ENCODE peak calls at places on chromosomes 3 and 15, in six cellular contexts. One of them, this sample, is unnamed. For H3K36me3, the result is how much of the 10 kb centered on the place peaks cover.

GRCh38 chr3:136078421-136079364 is 113.2 kb downstream of the PPP2R3A start:
- DNase-seq in GM23248: peak
- DNase-seq in fibroblast of lung: peak
- DNase-seq in PC-3: peak
- DNase-seq in neural progenitor cell: no peak
- DNase-seq in HCT116: no peak
- DNase-seq in this sample: no peak

GRCh38 chr15:42593143-42593542 is 17.7 kb downstream of the STARD9 start:
- DNase-seq in HCT116: no peak
- DNase-seq in neural progenitor cell: no peak
- DNase-seq in PC-3: no peak
- DNase-seq in GM23248: peak
- DNase-seq in fibroblast of lung: no peak
- DNase-seq in this sample: no peak

GRCh38 chr15:67133738-67134576 is 68.6 kb downstream of the SMAD3 start:
- DNase-seq in fibroblast of lung: no peak
- DNase-seq in HCT116: no peak
- DNase-seq in PC-3: no peak
- DNase-seq in neural progenitor cell: peak
- DNase-seq in GM23248: peak
- DNase-seq in this sample: no peak

GRCh38 chr3:152128356-152128755 is 140.4 kb upstream of the MBNL1 start:
- DNase-seq in fibroblast of lung: no peak
- DNase-seq in HCT116: no peak
- DNase-seq in neural progenitor cell: no peak
- DNase-seq in PC-3: no peak
- DNase-seq in GM23248: no peak
- DNase-seq in this sample: no peak

GRCh38 chr15:61197187-61197586 is 31.9 kb downstream of the RORA start:
- DNase-seq in HCT116: no peak
- DNase-seq in PC-3: no peak
- DNase-seq in fibroblast of lung: no peak
- DNase-seq in GM23248: no peak
- DNase-seq in neural progenitor cell: no peak
- DNase-seq in this sample: no peak

GRCh38 chr15:99100245-99101173 is 4.4 kb upstream of the SYNM start:
- DNase-seq in PC-3: peak
- DNase-seq in HCT116: peak
- DNase-seq in GM23248: peak
- DNase-seq in neural progenitor cell: peak
- DNase-seq in fibroblast of lung: peak
- DNase-seq in this sample: peak

GRCh38 chr3:186705882-186706780 is 11.0 kb upstream of the KNG1 start:
- DNase-seq in PC-3: no peak
- DNase-seq in HCT116: no peak
- DNase-seq in fibroblast of lung: no peak
- DNase-seq in neural progenitor cell: no peak
- DNase-seq in GM23248: no peak
- DNase-seq in this sample: peak

GRCh38 chr3:190238871-190239270 is 83.4 kb downstream of the CLDN1 start:
- DNase-seq in PC-3: no peak
- DNase-seq in fibroblast of lung: no peak
- DNase-seq in HCT116: no peak
- DNase-seq in neural progenitor cell: no peak
- DNase-seq in GM23248: no peak
- DNase-seq in this sample: no peak

GRCh38 chr15:26460165-26460564 is 312.7 kb downstream of the GABRB3 start:
- DNase-seq in fibroblast of lung: no peak
- DNase-seq in GM23248: no peak
- DNase-seq in HCT116: no peak
- DNase-seq in PC-3: no peak
- DNase-seq in neural progenitor cell: no peak
- DNase-seq in this sample: no peak

GRCh38 chr15:66566963-66567531 is 1.2 kb upstream of the LCTL start:
- DNase-seq in GM23248: peak
- DNase-seq in fibroblast of lung: peak
- DNase-seq in neural progenitor cell: peak
- DNase-seq in PC-3: peak
- DNase-seq in HCT116: peak
- DNase-seq in this sample: peak

GRCh38 chr3:40597441-40597840 is 72.7 kb downstream of the ZNF621 start:
- DNase-seq in fibroblast of lung: no peak
- DNase-seq in PC-3: peak
- DNase-seq in GM23248: peak
- DNase-seq in HCT116: no peak
- DNase-seq in neural progenitor cell: no peak
- DNase-seq in this sample: no peak

GRCh38 chr3:120102674-120103073 is 8.4 kb upstream of the GSK3B start:
- DNase-seq in fibroblast of lung: no peak
- DNase-seq in HCT116: no peak
- DNase-seq in neural progenitor cell: no peak
- DNase-seq in GM23248: no peak
- DNase-seq in PC-3: peak
- DNase-seq in this sample: no peak

GRCh38 chr15:32042269-32042996 is 12.1 kb downstream of the CHRNA7 start:
- DNase-seq in fibroblast of lung: no peak
- DNase-seq in HCT116: peak
- DNase-seq in GM23248: peak
- DNase-seq in neural progenitor cell: no peak
- DNase-seq in PC-3: peak
- DNase-seq in this sample: no peak

GRCh38 chr3:105137911-105138310 is 228.8 kb upstream of the ALCAM start:
- DNase-seq in neural progenitor cell: no peak
- DNase-seq in GM23248: no peak
- DNase-seq in fibroblast of lung: no peak
- DNase-seq in HCT116: no peak
- DNase-seq in PC-3: no peak
- DNase-seq in this sample: no peak

GRCh38 chr15:80440024-80440423 is 35.8 kb downstream of the ARNT2 start:
- DNase-seq in fibroblast of lung: no peak
- DNase-seq in GM23248: no peak
- DNase-seq in neural progenitor cell: no peak
- DNase-seq in HCT116: no peak
- DNase-seq in PC-3: no peak
- DNase-seq in this sample: no peak

GRCh38 chr3:111484666-111485065 is 57.3 kb upstream of the CD96 start:
- DNase-seq in PC-3: no peak
- DNase-seq in GM23248: peak
- DNase-seq in HCT116: peak
- DNase-seq in neural progenitor cell: no peak
- DNase-seq in fibroblast of lung: peak
- DNase-seq in this sample: no peak

GRCh38 chr15:44286814-44287555 is 1.5 kb upstream of the GOLM2 start:
- DNase-seq in HCT116: no peak
- DNase-seq in neural progenitor cell: no peak
- DNase-seq in GM23248: peak
- DNase-seq in PC-3: peak
- DNase-seq in fibroblast of lung: peak
- DNase-seq in this sample: no peak

GRCh38 chr3:4633078-4634004 is 140.2 kb downstream of the ITPR1 start:
- DNase-seq in fibroblast of lung: peak
- DNase-seq in PC-3: peak
- DNase-seq in GM23248: peak
- DNase-seq in neural progenitor cell: peak
- DNase-seq in HCT116: peak
- DNase-seq in this sample: peak

GRCh38 chr3:74347563-74348268 is 266.7 kb downstream of the CNTN3 start:
- DNase-seq in PC-3: no peak
- DNase-seq in HCT116: no peak
- DNase-seq in GM23248: no peak
- DNase-seq in fibroblast of lung: no peak
- DNase-seq in neural progenitor cell: no peak
- DNase-seq in this sample: no peak

GRCh38 chr3:71039332-71039731 is 544.2 kb downstream of the FOXP1 start:
- DNase-seq in PC-3: no peak
- DNase-seq in HCT116: no peak
- DNase-seq in fibroblast of lung: no peak
- DNase-seq in GM23248: no peak
- DNase-seq in neural progenitor cell: no peak
- DNase-seq in this sample: no peak

GRCh38 chr15:28021281-28022039 is 77.7 kb downstream of the OCA2 start:
- DNase-seq in GM23248: peak
- DNase-seq in fibroblast of lung: peak
- DNase-seq in HCT116: peak
- DNase-seq in PC-3: peak
- DNase-seq in neural progenitor cell: peak
- DNase-seq in this sample: peak

GRCh38 chr15:35540885-35541284 is 5.1 kb downstream of the DPH6 start:
- DNase-seq in PC-3: peak
- DNase-seq in fibroblast of lung: peak
- DNase-seq in HCT116: no peak
- DNase-seq in GM23248: peak
- DNase-seq in neural progenitor cell: no peak
- DNase-seq in this sample: no peak

GRCh38 chr3:50207359-50208042 is 2.4 kb downstream of the SLC38A3 start:
- DNase-seq in neural progenitor cell: no peak
- DNase-seq in PC-3: no peak
- DNase-seq in fibroblast of lung: no peak
- DNase-seq in HCT116: no peak
- DNase-seq in GM23248: no peak
- DNase-seq in this sample: no peak

GRCh38 chr3:50204052-50204803 is 843 bp upstream of the SLC38A3 start:
- DNase-seq in HCT116: no peak
- DNase-seq in PC-3: no peak
- DNase-seq in fibroblast of lung: no peak
- DNase-seq in GM23248: no peak
- DNase-seq in neural progenitor cell: no peak
- DNase-seq in this sample: no peak

GRCh38 chr3:50205719-50206276 is 727 bp downstream of the SLC38A3 start:
- DNase-seq in PC-3: no peak
- DNase-seq in neural progenitor cell: peak
- DNase-seq in GM23248: no peak
- DNase-seq in HCT116: peak
- DNase-seq in fibroblast of lung: no peak
- DNase-seq in this sample: no peak

GRCh38 chr3:50203113-50203852 is 1.8 kb upstream of the SLC38A3 start:
- DNase-seq in neural progenitor cell: no peak
- DNase-seq in fibroblast of lung: no peak
- DNase-seq in GM23248: no peak
- DNase-seq in PC-3: no peak
- DNase-seq in HCT116: no peak
- DNase-seq in this sample: no peak

GRCh38 chr3:50204804-50205718 is at the start of gene SLC38A3:
- DNase-seq in fibroblast of lung: no peak
- DNase-seq in PC-3: no peak
- DNase-seq in HCT116: no peak
- DNase-seq in GM23248: peak
- DNase-seq in neural progenitor cell: peak
- DNase-seq in this sample: no peak
- TF ChIP-seq EZH2 in fibroblast of lung: peak
- TF ChIP-seq EZH2 in PC-3: no peak
- TF ChIP-seq EZH2 in HCT116: no peak
- TF ChIP-seq EZH2 in GM23248: no peak
- TF ChIP-seq EZH2 in neural progenitor cell: peak
- TF ChIP-seq EZH2 in this sample: no peak

GRCh38 chr3:194481525-194482195 is 5.1 kb downstream of the ATP13A3 start:
- DNase-seq in GM23248: no peak
- DNase-seq in fibroblast of lung: no peak
- DNase-seq in neural progenitor cell: no peak
- DNase-seq in PC-3: no peak
- DNase-seq in HCT116: no peak
- DNase-seq in this sample: no peak
- H3K9ac ChIP-seq in GM23248: peak
- H3K9ac ChIP-seq in fibroblast of lung: no peak
- H3K9ac ChIP-seq in neural progenitor cell: no peak
- H3K9ac ChIP-seq in PC-3: no peak
- H3K9ac ChIP-seq in HCT116: no peak
- H3K9ac ChIP-seq in this sample: no peak

DNA sequence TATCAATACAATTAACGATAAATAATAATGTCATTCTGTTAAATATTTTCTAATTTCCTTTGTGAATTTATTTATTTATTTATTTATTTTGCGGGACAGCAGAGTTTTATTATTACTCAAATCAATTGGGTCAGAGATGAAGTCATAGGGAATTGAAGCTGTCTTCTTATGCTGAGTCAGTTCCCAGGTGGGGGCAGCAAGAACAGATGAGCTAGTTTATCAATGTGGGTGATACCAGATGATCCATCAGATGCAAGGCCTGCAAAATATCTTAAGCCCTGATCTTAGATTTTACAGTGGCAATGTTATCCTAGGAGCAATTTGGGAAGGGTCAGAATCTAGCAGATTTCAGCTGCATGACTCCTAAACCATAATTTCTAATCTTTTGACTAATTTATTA is 1050.3 kb downstream of the OTOL1 start:
- DNase-seq in PC-3: no peak
- DNase-seq in GM23248: no peak
- DNase-seq in fibroblast of lung: no peak
- DNase-seq in neural progenitor cell: no peak
- DNase-seq in HCT116: no peak
- DNase-seq in this sample: no peak
- H3K36me3 ChIP-seq in PC-3: under half
- H3K36me3 ChIP-seq in GM23248: under half
- H3K36me3 ChIP-seq in fibroblast of lung: under half
- H3K36me3 ChIP-seq in neural progenitor cell: under half
- H3K36me3 ChIP-seq in HCT116: under half
- H3K36me3 ChIP-seq in this sample: under half

DNA sequence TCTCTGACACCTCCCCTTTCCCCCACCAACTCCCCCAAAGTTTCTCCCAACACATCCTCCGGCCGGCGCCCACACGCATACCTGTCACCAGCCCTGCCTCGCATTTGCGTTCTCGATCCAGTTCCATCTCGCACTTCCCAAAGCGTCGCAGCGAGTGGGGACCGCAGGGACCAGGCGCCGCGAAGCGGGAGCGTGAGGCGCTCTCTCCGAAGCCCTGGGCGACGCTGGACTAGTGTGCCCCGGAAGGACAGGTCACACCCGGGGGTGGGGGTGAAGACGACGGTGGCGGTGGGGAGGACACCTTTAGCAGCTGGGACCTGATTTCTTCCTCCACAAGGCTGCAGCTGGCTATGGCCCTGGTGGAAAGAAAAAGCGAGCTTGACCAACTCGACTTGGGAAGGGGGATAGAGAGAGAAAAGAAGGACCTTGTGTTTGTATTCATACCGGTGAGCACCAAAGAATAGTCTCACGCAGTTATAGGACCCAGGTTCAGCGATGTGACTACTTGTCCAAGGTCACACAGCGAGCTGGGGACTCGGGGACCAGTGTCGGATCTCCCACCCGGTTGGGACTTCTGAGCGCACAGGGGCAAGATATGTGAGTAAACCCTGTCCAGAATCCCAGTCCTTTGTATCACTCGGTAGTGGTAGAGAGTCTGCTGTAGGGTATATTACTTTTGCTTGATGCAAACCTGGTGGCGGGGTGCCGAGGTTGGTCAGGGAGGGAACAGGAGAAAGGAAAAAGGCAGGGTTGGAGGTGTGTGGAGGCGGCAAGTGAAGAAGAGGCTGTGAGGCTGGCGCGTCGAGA is 608 bp upstream of the GHSR start:
- DNase-seq in neural progenitor cell: peak
- DNase-seq in HCT116: no peak
- DNase-seq in PC-3: no peak
- DNase-seq in fibroblast of lung: no peak
- DNase-seq in GM23248: no peak
- DNase-seq in this sample: no peak
- TF ChIP-seq EZH2 in neural progenitor cell: peak
- TF ChIP-seq EZH2 in HCT116: no peak
- TF ChIP-seq EZH2 in PC-3: no peak
- TF ChIP-seq EZH2 in fibroblast of lung: no peak
- TF ChIP-seq EZH2 in GM23248: no peak
- TF ChIP-seq EZH2 in this sample: no peak

This sample was measured in DND-41.